ENCODE peak calls at places on chromosomes 3 and 15, in six cellular contexts. D is neural progenitor cell, Y is left lung, U is cardiac muscle cell, N is endothelial cell of umbilical vein, A is dorsolateral prefrontal cortex. V is an unnamed sample.

GRCh38 chr15:96894669-96895068 is 564.2 kb downstream of the NR2F2 start:
- DNase-seq in D (no peak), Y (no peak), U (no peak), N (peak), A (no peak), V (no peak)

GRCh38 chr3:123779646-123780231 is 104.4 kb downstream of the MYLK start:
- DNase-seq in D (no peak), Y (no peak), U (no peak), N (no peak), A (no peak), V (no peak)

GRCh38 chr15:78035861-78036476 is 41.5 kb downstream of the TBC1D2B start:
- DNase-seq in D (no peak), Y (no peak), U (no peak), N (no peak), A (no peak), V (no peak)

GRCh38 chr3:127457094-127457475 is 133.4 kb downstream of the TPRA1 start:
- DNase-seq in D (peak), Y (peak), U (peak), N (peak), A (peak), V (no peak)

GRCh38 chr3:135637033-135637432 is 328.5 kb upstream of the PPP2R3A start:
- DNase-seq in D (no peak), Y (no peak), U (no peak), N (no peak), A (no peak), V (no peak)

GRCh38 chr3:11534011-11534782 is 109.5 kb downstream of the VGLL4 start:
- DNase-seq in D (no peak), Y (no peak), U (no peak), N (no peak), A (no peak), V (no peak)

GRCh38 chr3:188554404-188554803 is 400.4 kb downstream of the LPP start:
- DNase-seq in D (no peak), Y (no peak), U (no peak), N (no peak), A (no peak), V (no peak)

GRCh38 chr15:72276326-72276700 is 4.0 kb upstream of the PARP6 start:
- DNase-seq in D (no peak), Y (no peak), U (no peak), N (no peak), A (no peak), V (no peak)

GRCh38 chr3:53195066-53195450 is 34.0 kb downstream of the PRKCD start:
- DNase-seq in D (no peak), Y (no peak), U (no peak), N (no peak), A (no peak), V (no peak)

GRCh38 chr3:116048991-116049390 is 396.3 kb downstream of the LSAMP start:
- DNase-seq in D (no peak), Y (no peak), U (no peak), N (no peak), A (no peak), V (no peak)

GRCh38 chr3:9420850-9421549 is 23.6 kb downstream of the SETD5 start:
- DNase-seq in D (no peak), Y (no peak), U (peak), N (peak), A (no peak), V (no peak)

GRCh38 chr15:39511000-39511914 is 69.6 kb upstream of the THBS1 start:
- DNase-seq in D (no peak), Y (peak), U (peak), N (peak), A (no peak), V (no peak)

GRCh38 chr3:196890309-196890708 is 22.6 kb downstream of the SENP5 start:
- DNase-seq in D (no peak), Y (no peak), U (no peak), N (no peak), A (no peak), V (no peak)

GRCh38 chr3:86801921-86802320 is 189.0 kb downstream of the VGLL3 start:
- DNase-seq in D (no peak), Y (no peak), U (no peak), N (no peak), A (no peak), V (no peak)

GRCh38 chr3:176570992-176571391 is 626.3 kb downstream of the TBL1XR1 start:
- DNase-seq in D (no peak), Y (no peak), U (no peak), N (no peak), A (no peak), V (no peak)

GRCh38 chr15:88255496-88256171 is 905 bp downstream of the NTRK3 start:
- DNase-seq in D (peak), Y (no peak), U (peak), N (peak), A (no peak), V (no peak)

GRCh38 chr15:88258021-88258641 is 1.6 kb upstream of the NTRK3 start:
- DNase-seq in D (peak), Y (no peak), U (peak), N (no peak), A (peak), V (no peak)

GRCh38 chr15:88257311-88257901 is 867 bp upstream of the NTRK3 start:
- DNase-seq in D (peak), Y (no peak), U (no peak), N (no peak), A (peak), V (no peak)

GRCh38 chr15:88255109-88255495 is 1.4 kb downstream of the NTRK3 start:
- DNase-seq in D (no peak), Y (no peak), U (no peak), N (no peak), A (no peak), V (no peak)

GRCh38 chr15:88256261-88257230 is at the start of gene NTRK3:
- DNase-seq in D (peak), Y (no peak), U (peak), N (peak), A (no peak), V (no peak)
- H3K4me3 ChIP-seq in D (peak), Y (peak), U (peak), N (no peak), A (peak), V (no peak)

GRCh38 chr3:23944007-23944760 is 902 bp upstream of the NR1D2 start:
- DNase-seq in D (no peak), Y (no peak), U (no peak), N (no peak), A (no peak), V (no peak)
- H3K27ac ChIP-seq in D (peak), Y (no peak), U (peak), N (no peak), A (peak), V (peak)

GRCh38 chr15:80073197-80073596 is 13.7 kb downstream of the ZFAND6 start:
- DNase-seq in D (no peak), Y (no peak), U (no peak), N (no peak), A (no peak), V (no peak)
- H3K4me3 ChIP-seq in D (peak), Y (peak), U (peak), N (peak), A (peak), V (no peak)

DNA sequence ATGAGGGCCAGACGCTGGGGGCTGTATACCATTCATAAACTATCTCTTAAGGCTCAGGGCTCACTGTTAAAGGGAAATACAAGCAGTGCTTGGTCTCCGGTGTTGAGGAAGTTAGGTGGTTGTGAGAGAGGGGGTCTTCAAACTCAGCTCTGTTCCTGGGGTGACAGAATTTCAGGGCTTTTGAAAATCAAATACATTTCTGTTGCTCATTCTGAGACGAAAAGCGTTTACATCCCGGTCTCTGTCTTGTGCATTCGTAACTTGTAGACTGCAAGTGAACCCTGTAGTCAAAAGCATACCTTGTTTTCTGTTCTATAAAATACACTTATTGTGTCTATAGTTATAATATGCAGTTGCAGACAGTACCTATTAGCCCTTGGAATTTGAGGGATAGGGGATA is 1.7 kb downstream of the SLCO3A1 start:
- DNase-seq in D (no peak), Y (no peak), U (no peak), N (no peak), A (no peak), V (no peak)
- H3K27ac ChIP-seq in D (no peak), Y (peak), U (no peak), N (no peak), A (peak), V (no peak)

DNA sequence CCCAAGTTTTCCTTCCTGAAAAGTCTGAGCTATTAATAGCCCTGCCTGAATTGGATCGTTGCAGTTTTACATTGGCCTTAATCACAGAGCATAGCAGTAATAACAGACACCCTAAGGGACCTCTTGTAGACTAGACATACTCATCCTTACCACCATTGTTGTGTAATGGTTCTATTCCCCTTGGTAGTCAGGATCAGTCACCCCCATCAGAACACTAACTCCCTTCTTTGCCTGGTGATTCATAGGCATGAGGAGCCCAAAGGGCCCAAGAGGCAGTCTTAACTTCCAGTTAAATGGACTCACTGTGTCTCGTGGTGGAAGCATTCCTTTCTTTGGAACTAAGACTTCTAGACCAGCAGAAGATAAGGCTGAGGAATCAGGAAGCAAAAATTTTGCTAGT is 20.2 kb downstream of the CGGBP1 start:
- DNase-seq in D (no peak), Y (no peak), U (peak), N (no peak), A (no peak), V (no peak)
- H3K4me3 ChIP-seq in D (no peak), Y (no peak), U (no peak), N (no peak), A (no peak), V (no peak)